ENCODE peak calls at places on chromosomes 16 and 17, in five cellular contexts. Q is A549, D is breast epithelium, W is heart left ventricle, E is prostate gland. R is an unnamed sample.

GRCh38 chr17:78133971-78134898 is 3.7 kb downstream of the TMC8 start:
- DNase-seq in Q (peak; percentile 79), D (no peak), E (peak; percentile 54), W (no peak), R (peak; percentile 80)

GRCh38 chr16:68372381-68372720 is 61.5 kb downstream of the PRMT7 start:
- DNase-seq in W (no peak), D (no peak), Q (no peak), E (no peak), R (no peak)

GRCh38 chr17:5555254-5555653 is 29.1 kb downstream of the NLRP1 start:
- DNase-seq in Q (no peak), W (no peak), E (no peak), D (no peak), R (no peak)

GRCh38 chr17:37089998-37090397 is 141.2 kb downstream of the AATF start:
- DNase-seq in D (no peak), W (no peak), E (no peak), Q (no peak), R (peak; percentile 34)

GRCh38 chr17:6592193-6592592 is 35.8 kb upstream of the PITPNM3 start:
- DNase-seq in D (no peak), Q (peak; percentile 75), E (no peak), W (no peak), R (no peak)

GRCh38 chr17:74042744-74043486 is 160.6 kb upstream of the RPL38 start:
- DNase-seq in Q (peak; percentile 99), W (no peak), E (peak; percentile 49), D (peak; percentile 79), R (no peak)

GRCh38 chr17:82935944-82936767 is 96.3 kb upstream of the ZNF750 start:
- DNase-seq in D (no peak), E (no peak), Q (no peak), W (peak; percentile 14), R (no peak)

GRCh38 chr16:12639044-12639443 is 164.6 kb downstream of the CPPED1 start:
- DNase-seq in Q (no peak), D (no peak), E (no peak), W (no peak), R (no peak)

GRCh38 chr16:4488486-4488967 is 12.3 kb downstream of the HMOX2 start:
- DNase-seq in E (no peak), D (no peak), Q (no peak), W (no peak), R (no peak)

GRCh38 chr16:73150790-73151189 is 102.9 kb upstream of the ZFHX3 start:
- DNase-seq in W (no peak), D (no peak), Q (no peak), E (no peak), R (no peak)

GRCh38 chr17:42194133-42194899 is at the start of gene GHDC:
- DNase-seq in Q (peak; percentile 92), E (peak; percentile 84), W (peak; percentile 88), D (peak; percentile 72), R (peak; percentile 85)

GRCh38 chr17:3556905-3557767 is 476 bp downstream of the TRPV3 start:
- DNase-seq in Q (no peak), E (no peak), D (no peak), W (no peak), R (peak; percentile 67)

GRCh38 chr16:49492896-49493620 is 119.5 kb downstream of the C16orf78 start:
- DNase-seq in E (no peak), D (no peak), W (no peak), Q (no peak), R (peak; percentile 46)

GRCh38 chr17:2011421-2012371 is 13.4 kb downstream of the RTN4RL1 start:
- DNase-seq in D (peak; percentile 84), Q (no peak), E (peak; percentile 89), W (no peak), R (no peak)

GRCh38 chr16:67173808-67174705 is 3.7 kb downstream of the NOL3 start:
- DNase-seq in Q (peak; percentile 89), W (peak; percentile 86), E (peak; percentile 88), D (peak; percentile 81), R (peak; percentile 95)

GRCh38 chr17:80790021-80790765 is 201.4 kb upstream of the CHMP6 start:
- DNase-seq in Q (no peak), D (no peak), E (no peak), W (no peak), R (no peak)

GRCh38 chr16:28313587-28313986 is 21.3 kb downstream of the SBK1 start:
- DNase-seq in E (no peak), W (no peak), Q (no peak), D (no peak), R (no peak)

GRCh38 chr16:1362807-1363206 is 11.1 kb downstream of the GNPTG start:
- DNase-seq in E (no peak), D (no peak), Q (no peak), W (no peak), R (no peak)

GRCh38 chr16:67674851-67675578 is 8.4 kb downstream of the C16orf86 start:
- DNase-seq in Q (no peak), E (no peak), W (no peak), D (no peak), R (no peak)

GRCh38 chr17:46163316-46163715 is 29.9 kb downstream of the KANSL1 start:
- DNase-seq in Q (no peak), W (no peak), E (no peak), D (no peak), R (no peak)

GRCh38 chr17:6936370-6937028 is 59.4 kb upstream of the ALOX12 start:
- DNase-seq in D (no peak), E (no peak), W (peak; percentile 41), Q (no peak), R (peak; percentile 45)

GRCh38 chr17:55324296-55324978 is 59.7 kb downstream of the HLF start:
- DNase-seq in D (no peak), W (no peak), E (no peak), Q (no peak), R (no peak)

GRCh38 chr16:87552772-87553171 is 49.5 kb upstream of the JPH3 start:
- DNase-seq in D (no peak), W (no peak), Q (no peak), E (no peak), R (no peak)

GRCh38 chr16:17370233-17371013 is 100.3 kb downstream of the XYLT1 start:
- DNase-seq in W (no peak), D (no peak), Q (no peak), E (no peak), R (no peak)

GRCh38 chr17:75595284-75595918 is 7.8 kb downstream of the MYO15B start:
- DNase-seq in Q (no peak), D (no peak), W (no peak), E (no peak), R (no peak)

GRCh38 chr17:75592364-75593020 is 4.9 kb downstream of the MYO15B start:
- DNase-seq in Q (no peak), D (no peak), E (no peak), W (peak; percentile 19), R (no peak)

GRCh38 chr17:75596320-75597087 is 8.9 kb downstream of the MYO15B start:
- DNase-seq in Q (no peak), W (no peak), D (no peak), E (no peak), R (no peak)

GRCh38 chr17:75594499-75595283 is 7.1 kb downstream of the MYO15B start:
- DNase-seq in E (no peak), W (peak; percentile 15), D (no peak), Q (no peak), R (no peak)

DNA sequence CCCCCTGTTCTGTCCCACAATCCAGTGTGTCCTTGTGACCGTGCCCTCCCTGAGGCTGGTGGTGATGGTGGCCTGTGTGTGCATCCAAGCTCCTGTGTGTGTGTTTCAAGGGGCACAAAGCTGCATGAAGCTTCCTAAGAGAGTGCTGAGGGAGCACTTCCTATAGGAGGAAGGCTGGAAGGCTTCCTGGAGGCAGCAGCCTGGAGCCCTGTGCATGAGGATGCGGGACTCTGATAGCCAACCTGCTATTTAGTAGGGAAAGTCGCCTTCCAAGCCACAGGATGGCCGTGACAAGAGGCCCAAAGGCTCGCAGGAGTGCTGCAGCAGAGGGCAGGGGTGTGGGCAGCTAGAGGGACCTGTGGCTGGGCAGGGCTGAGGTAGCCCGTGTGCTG is 8.3 kb downstream of the MYO15B start:
- DNase-seq in W (no peak), Q (no peak), E (no peak), D (no peak), R (no peak)
- TF ChIP-seq POLR2A in W (no peak), Q (no peak), E (no peak), D (no peak), R (no peak)

GRCh38 chr17:35529868-35530267 is 7.6 kb downstream of the SLFN12L start:
- DNase-seq in W (no peak), E (no peak), D (no peak), Q (no peak), R (no peak)

GRCh38 chr17:35536664-35537160 is 766 bp downstream of the SLFN12L start:
- DNase-seq in Q (no peak), W (no peak), D (no peak), E (no peak), R (no peak)

GRCh38 chr17:35534694-35535093 is 2.8 kb downstream of the SLFN12L start:
- DNase-seq in W (no peak), E (no peak), D (no peak), Q (no peak), R (no peak)

GRCh38 chr17:35531170-35531569 is 6.3 kb downstream of the SLFN12L start:
- DNase-seq in W (no peak), D (no peak), Q (no peak), E (no peak), R (no peak)
- H3K4me1 ChIP-seq in W (no peaks in the 10 kb centered on the region), D (no peaks in the 10 kb centered on the region), Q (no peaks in the 10 kb centered on the region), E (no peaks in the 10 kb centered on the region), R (no peaks in the 10 kb centered on the region)

DNA sequence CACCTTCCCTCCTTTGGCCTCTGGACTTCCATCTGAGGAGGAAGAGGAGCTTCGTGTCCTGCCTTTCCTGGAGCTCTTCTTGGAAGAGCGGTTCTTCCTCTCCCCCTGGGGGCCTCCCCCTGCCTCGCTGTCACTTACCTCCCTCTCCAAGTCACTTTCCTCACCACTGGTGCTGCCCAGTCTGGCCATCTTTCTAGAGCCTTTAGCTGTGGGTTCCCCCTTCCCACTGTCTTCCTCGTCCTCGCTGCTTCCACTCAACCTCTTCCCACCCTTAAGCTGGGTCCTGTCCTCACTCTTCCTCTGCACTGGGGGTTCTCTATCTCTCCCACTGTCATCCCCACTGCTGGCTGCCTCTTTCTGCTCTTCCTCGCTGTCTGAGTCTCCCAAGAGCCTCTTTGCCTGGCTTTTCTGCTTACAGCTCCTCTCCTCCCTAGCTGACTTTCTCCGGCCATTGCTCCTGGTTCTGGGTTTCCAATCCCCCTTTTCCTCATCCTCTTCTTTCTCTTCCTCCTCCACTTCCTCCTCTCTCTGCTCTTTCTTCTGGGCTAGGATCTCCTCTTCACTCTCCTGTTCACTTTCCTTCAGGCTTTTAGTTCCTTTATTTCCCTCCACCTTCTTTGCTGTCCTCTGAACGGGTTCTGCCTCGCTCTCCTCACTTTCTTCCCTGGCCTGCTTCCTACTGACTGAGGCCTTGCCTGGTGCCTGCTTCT is 1.4 kb downstream of the HIRIP3 start:
- DNase-seq in Q (no peak), D (no peak), E (no peak), W (no peak), R (no peak)
- H3K4me3 ChIP-seq in Q (no peak overlapping the region), D (peak overlapping the region; percentile 70), E (no peak overlapping the region), W (no peak overlapping the region), R (no peak overlapping the region)

GRCh38 chr16:85248269-85248668 is 136.0 kb upstream of the CIBAR2 start:
- DNase-seq in E (no peak), W (no peak), Q (no peak), D (no peak), R (no peak)

GRCh38 chr16:85246973-85247372 is 134.7 kb upstream of the CIBAR2 start:
- DNase-seq in E (no peak), D (no peak), W (no peak), Q (no peak), R (no peak)

GRCh38 chr16:85243312-85243711 is 131.0 kb upstream of the CIBAR2 start:
- DNase-seq in D (no peak), Q (no peak), W (no peak), E (no peak), R (no peak)

GRCh38 chr16:85246473-85246872 is 134.2 kb upstream of the CIBAR2 start:
- DNase-seq in Q (no peak), D (no peak), E (no peak), W (no peak), R (no peak)

GRCh38 chr16:85245307-85246172 is 133.3 kb upstream of the CIBAR2 start:
- DNase-seq in Q (peak; percentile 69), W (peak; percentile 63), E (peak; percentile 26), D (peak; percentile 27), R (no peak)
- TF ChIP-seq POLR2A in Q (no peak), W (no peak), E (no peak), D (no peak), R (no peak)

R was measured in Peyer's patch.